ENCODE peak calls at places on chromosomes 16 and 17, in five cellular contexts. E, X, Z, V and K are unnamed samples.

GRCh38 chr16:799111-799947 is 1.2 kb downstream of the GNG13 start:
- DNase-seq in E (no peak), X (no peak), Z (no peak), V (no peak), K (no peak)

GRCh38 chr16:28168991-28169554 is 42.7 kb downstream of the XPO6 start:
- DNase-seq in E (no peak), X (no peak), Z (no peak), V (no peak), K (no peak)

GRCh38 chr17:77146882-77147281 is 6.1 kb downstream of the SEC14L1 start:
- DNase-seq in E (no peak), X (no peak), Z (no peak), V (no peak), K (no peak)

GRCh38 chr16:5011637-5012036 is 22.1 kb downstream of the NAGPA start:
- DNase-seq in E (no peak), X (no peak), Z (no peak), V (no peak), K (no peak)

GRCh38 chr17:77281024-77281903 is 140.5 kb downstream of the SEC14L1 start:
- DNase-seq in E (no peak), X (no peak), Z (no peak), V (peak), K (no peak)

GRCh38 chr17:36149296-36149820 is 27.1 kb downstream of the TBC1D3B start:
- DNase-seq in E (peak), X (no peak), Z (peak), V (no peak), K (peak)

GRCh38 chr17:3003401-3004149 is 59.8 kb downstream of the OR1D5 start:
- DNase-seq in E (no peak), X (no peak), Z (no peak), V (no peak), K (no peak)

GRCh38 chr16:1310832-1311200 is 1.4 kb downstream of the UBE2I start:
- DNase-seq in E (no peak), X (no peak), Z (no peak), V (no peak), K (no peak)

GRCh38 chr16:88706288-88706964 is at the start of the genes CTU2 and RNF166:
- DNase-seq in E (peak), X (no peak), Z (peak), V (peak), K (peak)

GRCh38 chr17:79391808-79392233 is 219.0 kb downstream of the RBFOX3 start:
- DNase-seq in E (peak), X (no peak), Z (no peak), V (peak), K (peak)

GRCh38 chr16:85464342-85465305 is 148.5 kb upstream of the GSE1 start:
- DNase-seq in E (no peak), X (no peak), Z (no peak), V (no peak), K (no peak)

GRCh38 chr16:86892509-86892908 is 314.2 kb downstream of the FOXL1 start:
- DNase-seq in E (no peak), X (no peak), Z (no peak), V (no peak), K (peak)

GRCh38 chr17:69480197-69480596 is 65.7 kb downstream of the MAP2K6 start:
- DNase-seq in E (no peak), X (no peak), Z (no peak), V (no peak), K (no peak)

GRCh38 chr16:10107081-10107480 is 75.1 kb downstream of the GRIN2A start:
- DNase-seq in E (no peak), X (no peak), Z (no peak), V (no peak), K (no peak)

GRCh38 chr16:82882982-82883863 is 256.5 kb downstream of the CDH13 start:
- DNase-seq in E (peak), X (no peak), Z (no peak), V (no peak), K (no peak)

GRCh38 chr16:2520784-2521577 is 810 bp downstream of the AMDHD2 start:
- DNase-seq in E (no peak), X (no peak), Z (no peak), V (no peak), K (no peak)

GRCh38 chr17:10729334-10730193 is at the start of gene TMEM220:
- DNase-seq in E (peak), X (no peak), Z (no peak), V (peak), K (peak)

GRCh38 chr16:28283798-28284577 is 8.3 kb upstream of the SBK1 start:
- DNase-seq in E (no peak), X (no peak), Z (no peak), V (no peak), K (no peak)

GRCh38 chr17:17078832-17079231 is 36.6 kb downstream of the MPRIP start:
- DNase-seq in E (no peak), X (no peak), Z (no peak), V (no peak), K (no peak)

GRCh38 chr16:67216612-67217490 is 10.1 kb upstream of the TMEM208 start:
- DNase-seq in E (no peak), X (no peak), Z (no peak), V (no peak), K (no peak)

GRCh38 chr16:48555597-48555996 is 54.4 kb downstream of the N4BP1 start:
- DNase-seq in E (no peak), X (no peak), Z (no peak), V (no peak), K (no peak)